ENCODE peak calls at places on chromosomes 3 and 15, in ten cellular contexts. One of them, this sample, is unnamed.

GRCh38 chr3:150170843-150171513 is 200.3 kb upstream of the PFN2 start:
- DNase-seq in ACHN: no peak
- DNase-seq in Right ventricle myocardium inferior: no peak
- DNase-seq in posterior cingulate gyrus: peak; percentile 74
- DNase-seq in neuronal stem cell: no peak
- DNase-seq in aorta: no peak
- DNase-seq in CD4-positive, alpha-beta memory T cell: no peak
- DNase-seq in DMS153: no peak
- DNase-seq in EL: no peak
- DNase-seq in CD14-positive monocyte: no peak
- DNase-seq in this sample: no peak

GRCh38 chr15:60570936-60571530 is 92.1 kb upstream of the ICE2 start:
- DNase-seq in CD4-positive, alpha-beta memory T cell: peak; percentile 59
- DNase-seq in CD14-positive monocyte: no peak
- DNase-seq in ACHN: no peak
- DNase-seq in neuronal stem cell: no peak
- DNase-seq in Right ventricle myocardium inferior: no peak
- DNase-seq in aorta: no peak
- DNase-seq in DMS153: no peak
- DNase-seq in EL: no peak
- DNase-seq in posterior cingulate gyrus: no peak
- DNase-seq in this sample: no peak

GRCh38 chr3:10783360-10784346 is 32.4 kb upstream of the SLC6A11 start:
- DNase-seq in CD4-positive, alpha-beta memory T cell: peak; percentile 28
- DNase-seq in ACHN: peak; percentile 24
- DNase-seq in CD14-positive monocyte: no peak
- DNase-seq in DMS153: no peak
- DNase-seq in EL: peak; percentile 27
- DNase-seq in aorta: no peak
- DNase-seq in neuronal stem cell: peak; percentile 41
- DNase-seq in Right ventricle myocardium inferior: no peak
- DNase-seq in posterior cingulate gyrus: no peak
- DNase-seq in this sample: peak; percentile 43

GRCh38 chr15:95324596-95325135 is 1005.8 kb upstream of the NR2F2 start:
- DNase-seq in neuronal stem cell: no peak
- DNase-seq in ACHN: no peak
- DNase-seq in posterior cingulate gyrus: no peak
- DNase-seq in DMS153: no peak
- DNase-seq in Right ventricle myocardium inferior: no peak
- DNase-seq in CD4-positive, alpha-beta memory T cell: no peak
- DNase-seq in CD14-positive monocyte: no peak
- DNase-seq in aorta: no peak
- DNase-seq in EL: no peak
- DNase-seq in this sample: no peak

GRCh38 chr3:16249336-16249735 is 15.4 kb downstream of the DPH3 start:
- DNase-seq in CD4-positive, alpha-beta memory T cell: no peak
- DNase-seq in aorta: no peak
- DNase-seq in neuronal stem cell: peak; percentile 26
- DNase-seq in CD14-positive monocyte: no peak
- DNase-seq in DMS153: no peak
- DNase-seq in Right ventricle myocardium inferior: no peak
- DNase-seq in ACHN: peak; percentile 39
- DNase-seq in EL: peak; percentile 57
- DNase-seq in posterior cingulate gyrus: no peak
- DNase-seq in this sample: no peak

GRCh38 chr3:46659285-46659684 is 34.2 kb downstream of the ALS2CL start:
- DNase-seq in EL: peak; percentile 53
- DNase-seq in Right ventricle myocardium inferior: no peak
- DNase-seq in aorta: no peak
- DNase-seq in CD14-positive monocyte: no peak
- DNase-seq in DMS153: no peak
- DNase-seq in posterior cingulate gyrus: no peak
- DNase-seq in ACHN: no peak
- DNase-seq in neuronal stem cell: no peak
- DNase-seq in CD4-positive, alpha-beta memory T cell: no peak
- DNase-seq in this sample: no peak

GRCh38 chr3:129658156-129658843 is 51.8 kb upstream of the PLXND1 start:
- DNase-seq in posterior cingulate gyrus: no peak
- DNase-seq in DMS153: no peak
- DNase-seq in CD4-positive, alpha-beta memory T cell: no peak
- DNase-seq in aorta: no peak
- DNase-seq in ACHN: no peak
- DNase-seq in neuronal stem cell: no peak
- DNase-seq in EL: no peak
- DNase-seq in CD14-positive monocyte: no peak
- DNase-seq in Right ventricle myocardium inferior: no peak
- DNase-seq in this sample: no peak

GRCh38 chr3:46456118-46456517 is 8.6 kb downstream of the LTF start:
- DNase-seq in aorta: no peak
- DNase-seq in posterior cingulate gyrus: no peak
- DNase-seq in CD4-positive, alpha-beta memory T cell: no peak
- DNase-seq in DMS153: no peak
- DNase-seq in CD14-positive monocyte: no peak
- DNase-seq in neuronal stem cell: no peak
- DNase-seq in ACHN: no peak
- DNase-seq in EL: no peak
- DNase-seq in Right ventricle myocardium inferior: no peak
- DNase-seq in this sample: no peak

GRCh38 chr3:156626104-156626503 is 48.3 kb upstream of the TIPARP start:
- DNase-seq in EL: no peak
- DNase-seq in ACHN: peak; percentile 53
- DNase-seq in aorta: no peak
- DNase-seq in Right ventricle myocardium inferior: no peak
- DNase-seq in CD14-positive monocyte: no peak
- DNase-seq in posterior cingulate gyrus: no peak
- DNase-seq in DMS153: peak; percentile 94
- DNase-seq in CD4-positive, alpha-beta memory T cell: no peak
- DNase-seq in neuronal stem cell: no peak
- DNase-seq in this sample: peak; percentile 8

GRCh38 chr3:187678869-187679268 is 8.7 kb upstream of the SST start:
- DNase-seq in posterior cingulate gyrus: no peak
- DNase-seq in EL: peak; percentile 69
- DNase-seq in aorta: no peak
- DNase-seq in CD14-positive monocyte: no peak
- DNase-seq in DMS153: peak; percentile 8
- DNase-seq in Right ventricle myocardium inferior: no peak
- DNase-seq in ACHN: peak; percentile 44
- DNase-seq in neuronal stem cell: peak; percentile 56
- DNase-seq in CD4-positive, alpha-beta memory T cell: peak; percentile 23
- DNase-seq in this sample: peak; percentile 42

GRCh38 chr15:37586976-37587375 is 347.5 kb upstream of the TMCO5A start:
- DNase-seq in neuronal stem cell: no peak
- DNase-seq in posterior cingulate gyrus: no peak
- DNase-seq in DMS153: no peak
- DNase-seq in EL: peak; percentile 2
- DNase-seq in Right ventricle myocardium inferior: no peak
- DNase-seq in CD14-positive monocyte: no peak
- DNase-seq in aorta: no peak
- DNase-seq in ACHN: no peak
- DNase-seq in CD4-positive, alpha-beta memory T cell: no peak
- DNase-seq in this sample: no peak

GRCh38 chr3:182485306-182485705 is 308.0 kb upstream of the ATP11B start:
- DNase-seq in neuronal stem cell: no peak
- DNase-seq in CD14-positive monocyte: no peak
- DNase-seq in aorta: no peak
- DNase-seq in ACHN: no peak
- DNase-seq in DMS153: no peak
- DNase-seq in posterior cingulate gyrus: no peak
- DNase-seq in EL: no peak
- DNase-seq in Right ventricle myocardium inferior: no peak
- DNase-seq in CD4-positive, alpha-beta memory T cell: no peak
- DNase-seq in this sample: no peak

GRCh38 chr15:37134699-37135131 is 34.4 kb upstream of the MEIS2 start:
- DNase-seq in CD14-positive monocyte: no peak
- DNase-seq in ACHN: peak; percentile 38
- DNase-seq in EL: peak; percentile 55
- DNase-seq in DMS153: no peak
- DNase-seq in aorta: no peak
- DNase-seq in Right ventricle myocardium inferior: no peak
- DNase-seq in posterior cingulate gyrus: no peak
- DNase-seq in CD4-positive, alpha-beta memory T cell: no peak
- DNase-seq in neuronal stem cell: no peak
- DNase-seq in this sample: peak; percentile 11

GRCh38 chr3:118817748-118818165 is 216.9 kb downstream of the IGSF11 start:
- DNase-seq in posterior cingulate gyrus: no peak
- DNase-seq in EL: peak; percentile 48
- DNase-seq in neuronal stem cell: peak; percentile 53
- DNase-seq in CD4-positive, alpha-beta memory T cell: peak; percentile 29
- DNase-seq in ACHN: peak; percentile 53
- DNase-seq in DMS153: peak; percentile 41
- DNase-seq in aorta: no peak
- DNase-seq in Right ventricle myocardium inferior: no peak
- DNase-seq in CD14-positive monocyte: no peak
- DNase-seq in this sample: peak; percentile 59

GRCh38 chr15:58886921-58887320 is 46.6 kb downstream of the SLTM start:
- DNase-seq in CD14-positive monocyte: no peak
- DNase-seq in EL: no peak
- DNase-seq in ACHN: no peak
- DNase-seq in CD4-positive, alpha-beta memory T cell: no peak
- DNase-seq in neuronal stem cell: no peak
- DNase-seq in aorta: no peak
- DNase-seq in posterior cingulate gyrus: no peak
- DNase-seq in DMS153: no peak
- DNase-seq in Right ventricle myocardium inferior: no peak
- DNase-seq in this sample: no peak

GRCh38 chr3:119352235-119352634 is 58.1 kb downstream of the ARHGAP31 start:
- DNase-seq in CD4-positive, alpha-beta memory T cell: peak; percentile 24
- DNase-seq in Right ventricle myocardium inferior: no peak
- DNase-seq in posterior cingulate gyrus: no peak
- DNase-seq in aorta: no peak
- DNase-seq in CD14-positive monocyte: peak; percentile 84
- DNase-seq in DMS153: no peak
- DNase-seq in neuronal stem cell: no peak
- DNase-seq in ACHN: no peak
- DNase-seq in EL: no peak
- DNase-seq in this sample: no peak

GRCh38 chr3:167274141-167274874 is 105.8 kb downstream of the ZBBX start:
- DNase-seq in CD14-positive monocyte: no peak
- DNase-seq in Right ventricle myocardium inferior: no peak
- DNase-seq in posterior cingulate gyrus: no peak
- DNase-seq in ACHN: no peak
- DNase-seq in CD4-positive, alpha-beta memory T cell: no peak
- DNase-seq in aorta: no peak
- DNase-seq in neuronal stem cell: no peak
- DNase-seq in DMS153: no peak
- DNase-seq in EL: no peak
- DNase-seq in this sample: no peak

GRCh38 chr3:81216192-81216591 is 545.3 kb downstream of the GBE1 start:
- DNase-seq in CD4-positive, alpha-beta memory T cell: no peak
- DNase-seq in Right ventricle myocardium inferior: no peak
- DNase-seq in ACHN: peak; percentile 18
- DNase-seq in EL: peak; percentile 64
- DNase-seq in neuronal stem cell: no peak
- DNase-seq in DMS153: no peak
- DNase-seq in aorta: no peak
- DNase-seq in CD14-positive monocyte: no peak
- DNase-seq in posterior cingulate gyrus: no peak
- DNase-seq in this sample: no peak

GRCh38 chr3:150227839-150228238 is 180.3 kb upstream of the TSC22D2 start:
- DNase-seq in DMS153: peak; percentile 28
- DNase-seq in EL: peak; percentile 80
- DNase-seq in CD14-positive monocyte: no peak
- DNase-seq in neuronal stem cell: peak; percentile 88
- DNase-seq in ACHN: peak; percentile 68
- DNase-seq in aorta: peak; percentile 64
- DNase-seq in posterior cingulate gyrus: no peak
- DNase-seq in CD4-positive, alpha-beta memory T cell: peak; percentile 2
- DNase-seq in Right ventricle myocardium inferior: no peak
- DNase-seq in this sample: peak; percentile 41

GRCh38 chr15:28932361-28932760 is 46.6 kb downstream of the APBA2 start:
- DNase-seq in CD4-positive, alpha-beta memory T cell: no peak
- DNase-seq in posterior cingulate gyrus: no peak
- DNase-seq in aorta: peak; percentile 16
- DNase-seq in CD14-positive monocyte: no peak
- DNase-seq in Right ventricle myocardium inferior: no peak
- DNase-seq in DMS153: no peak
- DNase-seq in ACHN: no peak
- DNase-seq in neuronal stem cell: no peak
- DNase-seq in EL: no peak
- DNase-seq in this sample: no peak

GRCh38 chr3:185362850-185363661 is at the start of gene MAP3K13:
- DNase-seq in aorta: peak; percentile 87
- DNase-seq in posterior cingulate gyrus: peak; percentile 61
- DNase-seq in CD4-positive, alpha-beta memory T cell: peak; percentile 41
- DNase-seq in CD14-positive monocyte: peak; percentile 67
- DNase-seq in EL: peak; percentile 95
- DNase-seq in ACHN: peak; percentile 91
- DNase-seq in Right ventricle myocardium inferior: peak; percentile 80
- DNase-seq in neuronal stem cell: peak; percentile 90
- DNase-seq in DMS153: peak; percentile 94
- DNase-seq in this sample: peak; percentile 67

GRCh38 chr3:148223266-148223665 is 474.4 kb upstream of the AGTR1 start:
- DNase-seq in ACHN: no peak
- DNase-seq in DMS153: no peak
- DNase-seq in neuronal stem cell: no peak
- DNase-seq in EL: no peak
- DNase-seq in aorta: no peak
- DNase-seq in CD14-positive monocyte: no peak
- DNase-seq in posterior cingulate gyrus: no peak
- DNase-seq in Right ventricle myocardium inferior: no peak
- DNase-seq in CD4-positive, alpha-beta memory T cell: no peak
- DNase-seq in this sample: no peak

GRCh38 chr3:126982125-126982521 is 792 bp upstream of the PLXNA1 start:
- DNase-seq in neuronal stem cell: no peak
- DNase-seq in CD14-positive monocyte: peak; percentile 73
- DNase-seq in ACHN: no peak
- DNase-seq in DMS153: no peak
- DNase-seq in aorta: no peak
- DNase-seq in posterior cingulate gyrus: no peak
- DNase-seq in Right ventricle myocardium inferior: no peak
- DNase-seq in CD4-positive, alpha-beta memory T cell: no peak
- DNase-seq in EL: peak; percentile 67
- DNase-seq in this sample: no peak

GRCh38 chr15:33400941-33401340 is 90.2 kb downstream of the RYR3 start:
- DNase-seq in ACHN: no peak
- DNase-seq in CD14-positive monocyte: no peak
- DNase-seq in posterior cingulate gyrus: no peak
- DNase-seq in aorta: no peak
- DNase-seq in DMS153: no peak
- DNase-seq in neuronal stem cell: no peak
- DNase-seq in CD4-positive, alpha-beta memory T cell: no peak
- DNase-seq in EL: no peak
- DNase-seq in Right ventricle myocardium inferior: no peak
- DNase-seq in this sample: no peak

GRCh38 chr15:72919936-72920455 is 132.3 kb upstream of the NEO1 start:
- DNase-seq in DMS153: no peak
- DNase-seq in posterior cingulate gyrus: no peak
- DNase-seq in CD14-positive monocyte: no peak
- DNase-seq in ACHN: no peak
- DNase-seq in Right ventricle myocardium inferior: no peak
- DNase-seq in neuronal stem cell: no peak
- DNase-seq in EL: no peak
- DNase-seq in aorta: no peak
- DNase-seq in CD4-positive, alpha-beta memory T cell: no peak
- DNase-seq in this sample: no peak

GRCh38 chr15:78000089-78000926 is 77.2 kb downstream of the TBC1D2B start:
- DNase-seq in CD14-positive monocyte: peak; percentile 74
- DNase-seq in ACHN: peak; percentile 66
- DNase-seq in EL: peak; percentile 41
- DNase-seq in DMS153: no peak
- DNase-seq in aorta: no peak
- DNase-seq in Right ventricle myocardium inferior: peak; percentile 94
- DNase-seq in CD4-positive, alpha-beta memory T cell: peak; percentile 79
- DNase-seq in posterior cingulate gyrus: peak; percentile 8
- DNase-seq in neuronal stem cell: peak; percentile 79
- DNase-seq in this sample: peak; percentile 81